ENCODE peak calls at places on chromosomes 12 and 14, in four cellular contexts. One of them, this sample, is unnamed.

GRCh38 chr12:44847403-44847802 is 28.7 kb downstream of the NELL2 start:
- DNase-seq in OCI-LY7: peak; percentile 53
- DNase-seq in stomach: no peak
- DNase-seq in neural progenitor cell: no peak
- DNase-seq in this sample: no peak

GRCh38 chr14:63663428-63664142 is 21.9 kb upstream of the WDR89 start:
- DNase-seq in OCI-LY7: peak; percentile 16
- DNase-seq in stomach: no peak
- DNase-seq in neural progenitor cell: no peak
- DNase-seq in this sample: no peak

GRCh38 chr12:119592232-119592631 is 1.3 kb upstream of the TMEM233 start:
- DNase-seq in OCI-LY7: no peak
- DNase-seq in stomach: no peak
- DNase-seq in neural progenitor cell: no peak
- DNase-seq in this sample: no peak

GRCh38 chr14:76575108-76575507 is 186.2 kb upstream of the VASH1 start:
- DNase-seq in OCI-LY7: no peak
- DNase-seq in stomach: no peak
- DNase-seq in neural progenitor cell: no peak
- DNase-seq in this sample: no peak

GRCh38 chr12:54587315-54587821 is 1.1 kb downstream of the PPP1R1A start:
- DNase-seq in OCI-LY7: no peak
- DNase-seq in stomach: peak; percentile 28
- DNase-seq in neural progenitor cell: no peak
- DNase-seq in this sample: no peak

GRCh38 chr14:56004807-56005579 is 113.2 kb upstream of the PELI2 start:
- DNase-seq in OCI-LY7: peak; percentile 2
- DNase-seq in stomach: peak; percentile 53
- DNase-seq in neural progenitor cell: peak; percentile 44
- DNase-seq in this sample: peak; percentile 77

GRCh38 chr12:62738611-62739010 is 196.3 kb downstream of the PPM1H start:
- DNase-seq in OCI-LY7: no peak
- DNase-seq in stomach: no peak
- DNase-seq in neural progenitor cell: no peak
- DNase-seq in this sample: no peak

GRCh38 chr14:81313200-81313599 is 86.9 kb downstream of the STON2 start:
- DNase-seq in OCI-LY7: no peak
- DNase-seq in stomach: no peak
- DNase-seq in neural progenitor cell: no peak
- DNase-seq in this sample: no peak

GRCh38 chr14:30131698-30132097 is 204.1 kb upstream of the PRKD1 start:
- DNase-seq in OCI-LY7: no peak
- DNase-seq in stomach: no peak
- DNase-seq in neural progenitor cell: no peak
- DNase-seq in this sample: no peak

GRCh38 chr14:106776395-106776983 is 1250.1 kb downstream of the TMEM121 start:
- DNase-seq in OCI-LY7: no peak
- DNase-seq in stomach: no peak
- DNase-seq in neural progenitor cell: no peak
- DNase-seq in this sample: no peak

GRCh38 chr14:68894123-68894522 is 85.0 kb downstream of the ACTN1 start:
- DNase-seq in OCI-LY7: no peak
- DNase-seq in stomach: no peak
- DNase-seq in neural progenitor cell: no peak
- DNase-seq in this sample: no peak

GRCh38 chr14:68894802-68895201 is 84.3 kb downstream of the ACTN1 start:
- DNase-seq in OCI-LY7: no peak
- DNase-seq in stomach: no peak
- DNase-seq in neural progenitor cell: no peak
- DNase-seq in this sample: no peak

GRCh38 chr14:68893566-68893965 is 85.5 kb downstream of the ACTN1 start:
- DNase-seq in OCI-LY7: no peak
- DNase-seq in stomach: no peak
- DNase-seq in neural progenitor cell: no peak
- DNase-seq in this sample: no peak

GRCh38 chr14:68891851-68892660 is 87.0 kb downstream of the ACTN1 start:
- DNase-seq in OCI-LY7: no peak
- DNase-seq in stomach: no peak
- DNase-seq in neural progenitor cell: no peak
- DNase-seq in this sample: no peak

GRCh38 chr14:68892961-68893360 is 86.1 kb downstream of the ACTN1 start:
- DNase-seq in OCI-LY7: no peak
- DNase-seq in stomach: no peak
- DNase-seq in neural progenitor cell: no peak
- DNase-seq in this sample: no peak
- H3K36me3 ChIP-seq in OCI-LY7: no peaks in the 10 kb centered on the region
- H3K36me3 ChIP-seq in stomach: peaks cover 99% of the 10 kb centered on the region
- H3K36me3 ChIP-seq in neural progenitor cell: no peaks in the 10 kb centered on the region
- H3K36me3 ChIP-seq in this sample: peaks cover 7% of the 10 kb centered on the region

DNA sequence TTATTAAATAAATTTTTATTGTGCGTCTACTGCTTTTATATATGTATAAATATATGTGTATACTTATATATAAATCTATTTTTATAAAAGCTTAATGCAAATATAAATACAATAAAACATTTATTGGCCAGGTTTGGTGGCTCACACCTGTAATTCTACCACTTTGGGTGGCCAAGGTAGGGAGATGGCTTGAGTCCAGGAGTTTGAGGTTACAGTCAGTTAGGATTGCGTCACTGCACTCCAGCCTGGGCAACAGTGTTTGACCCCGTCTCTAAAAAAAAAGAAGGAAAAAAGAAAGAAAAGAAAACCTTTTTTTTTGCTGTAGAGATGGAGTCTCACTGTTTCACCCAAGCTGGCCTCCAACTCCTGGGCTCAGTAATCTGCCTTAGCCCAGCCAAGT is 20.9 kb downstream of the ACTR6 start:
- DNase-seq in OCI-LY7: no peak
- DNase-seq in stomach: no peak
- DNase-seq in neural progenitor cell: no peak
- DNase-seq in this sample: no peak
- H3K36me3 ChIP-seq in OCI-LY7: peaks cover 77% of the 10 kb centered on the region
- H3K36me3 ChIP-seq in stomach: peaks cover 70% of the 10 kb centered on the region
- H3K36me3 ChIP-seq in neural progenitor cell: peaks cover 18% of the 10 kb centered on the region
- H3K36me3 ChIP-seq in this sample: no peaks in the 10 kb centered on the region

GRCh38 chr12:132723015-132723763 is 12.5 kb downstream of the PGAM5 start:
- DNase-seq in OCI-LY7: no peak
- DNase-seq in stomach: no peak
- DNase-seq in neural progenitor cell: no peak
- DNase-seq in this sample: no peak

GRCh38 chr12:132727091-132727794 is 16.6 kb downstream of the PGAM5 start:
- DNase-seq in OCI-LY7: no peak
- DNase-seq in stomach: no peak
- DNase-seq in neural progenitor cell: no peak
- DNase-seq in this sample: no peak

GRCh38 chr12:132723764-132724140 is 13.1 kb downstream of the PGAM5 start:
- DNase-seq in OCI-LY7: no peak
- DNase-seq in stomach: no peak
- DNase-seq in neural progenitor cell: no peak
- DNase-seq in this sample: no peak

GRCh38 chr12:132726386-132726785 is 15.7 kb downstream of the PGAM5 start:
- DNase-seq in OCI-LY7: no peak
- DNase-seq in stomach: no peak
- DNase-seq in neural progenitor cell: no peak
- DNase-seq in this sample: no peak

DNA sequence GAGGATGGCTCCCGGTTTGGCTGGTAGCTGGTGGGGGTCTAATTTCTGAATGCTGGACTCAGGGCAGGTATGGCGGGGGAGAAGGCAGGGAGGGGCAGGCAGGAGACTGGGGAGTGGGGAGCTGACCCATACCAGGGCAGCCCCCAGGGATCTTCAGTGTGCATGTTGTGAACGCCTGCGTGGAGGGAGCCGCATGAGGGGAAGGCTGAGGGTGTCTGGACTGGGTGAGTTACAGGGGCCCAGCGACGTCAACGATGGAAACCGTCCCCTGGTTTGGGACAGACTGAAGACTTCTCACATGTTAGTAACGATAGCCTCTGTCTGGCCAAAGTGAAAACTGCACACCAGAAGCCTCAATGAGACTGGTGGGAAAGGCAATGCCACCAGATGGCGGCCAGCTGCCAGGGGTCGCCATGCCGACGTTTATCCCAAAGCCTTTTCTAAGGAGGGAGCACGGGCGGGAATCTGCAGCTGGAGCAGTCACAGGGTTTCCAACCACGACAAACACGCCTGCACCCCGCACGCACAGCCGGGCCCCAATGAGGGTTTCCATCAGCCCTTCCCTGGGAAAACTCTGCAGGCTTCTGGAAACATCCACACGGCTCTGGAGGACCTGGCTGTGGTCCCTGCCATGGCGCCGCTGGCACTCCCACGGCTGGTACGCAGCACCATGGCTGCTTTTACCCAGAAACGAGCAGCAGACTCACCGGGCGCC is 14.0 kb downstream of the PGAM5 start:
- DNase-seq in OCI-LY7: no peak
- DNase-seq in stomach: no peak
- DNase-seq in neural progenitor cell: no peak
- DNase-seq in this sample: no peak
- H3K36me3 ChIP-seq in OCI-LY7: peaks cover 94% of the 10 kb centered on the region
- H3K36me3 ChIP-seq in stomach: peaks cover 97% of the 10 kb centered on the region
- H3K36me3 ChIP-seq in neural progenitor cell: no peaks in the 10 kb centered on the region
- H3K36me3 ChIP-seq in this sample: peaks cover 5% of the 10 kb centered on the region

DNA sequence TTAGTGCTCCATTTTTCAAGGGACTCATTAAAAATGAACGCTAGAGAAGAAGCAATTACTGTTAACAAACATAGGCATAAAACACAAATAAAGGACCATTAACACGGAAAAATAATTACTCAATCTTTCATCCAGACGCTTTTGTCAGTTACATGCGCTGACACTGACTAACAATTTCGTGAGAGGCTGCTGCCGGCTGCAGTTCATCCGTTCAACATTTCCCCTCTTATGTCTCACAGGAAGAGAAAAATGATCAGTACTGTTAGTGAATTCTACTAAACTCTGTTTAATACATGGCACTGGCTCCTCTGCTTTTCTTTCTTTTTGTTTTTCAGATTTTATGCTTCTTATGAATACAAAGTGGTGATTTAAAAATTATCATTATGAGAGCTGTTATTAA is 472.7 kb upstream of the FLRT2 start:
- DNase-seq in OCI-LY7: no peak
- DNase-seq in stomach: no peak
- DNase-seq in neural progenitor cell: no peak
- DNase-seq in this sample: no peak
- H3K36me3 ChIP-seq in OCI-LY7: no peaks in the 10 kb centered on the region
- H3K36me3 ChIP-seq in stomach: no peaks in the 10 kb centered on the region
- H3K36me3 ChIP-seq in neural progenitor cell: no peaks in the 10 kb centered on the region
- H3K36me3 ChIP-seq in this sample: no peaks in the 10 kb centered on the region

DNA sequence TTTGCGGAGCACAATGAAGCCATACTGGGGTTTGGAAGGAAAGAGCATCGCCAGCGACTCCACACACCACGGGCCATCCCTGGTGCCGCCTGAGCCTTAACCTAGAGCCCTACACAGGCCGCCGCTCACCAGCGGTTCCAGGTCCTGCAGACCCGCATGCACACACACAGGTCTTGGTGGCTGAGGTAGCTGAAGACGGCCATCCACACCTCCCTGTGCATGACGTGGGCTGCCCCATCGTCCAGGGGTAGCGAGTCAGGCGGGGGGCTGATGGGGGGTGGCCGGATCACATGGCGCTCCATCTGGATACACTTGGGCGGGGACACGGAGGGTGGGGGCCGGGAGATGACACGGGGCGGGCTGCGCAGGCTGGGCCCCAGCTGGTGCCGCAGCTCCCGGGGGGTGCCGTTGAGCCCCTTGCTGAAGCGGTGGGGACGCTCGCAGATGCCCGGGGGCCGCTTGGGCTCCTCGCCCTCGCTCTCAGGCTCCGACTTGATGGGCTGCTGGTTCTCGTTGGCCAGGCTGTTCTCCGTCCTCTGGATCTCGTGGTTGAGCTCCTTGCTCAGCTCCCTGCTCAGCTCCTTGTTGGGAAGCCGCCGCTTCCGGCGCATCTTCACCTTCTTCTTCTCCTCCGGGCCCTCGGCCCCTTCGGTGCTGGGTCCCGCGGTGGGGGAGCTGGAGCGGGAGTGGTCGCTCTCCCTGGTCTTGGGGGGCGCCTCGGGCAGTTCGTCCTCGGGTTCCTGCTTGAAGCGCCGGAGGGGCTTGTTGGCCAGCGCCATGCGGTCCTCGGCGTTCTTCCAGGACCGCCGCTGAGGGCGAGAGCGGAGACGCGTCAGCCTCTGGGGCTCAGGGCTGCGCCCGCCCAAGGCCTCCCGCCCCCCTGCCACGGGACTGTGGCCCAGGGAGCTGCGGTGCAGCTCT is 42.4 kb downstream of the RNF34 start:
- DNase-seq in OCI-LY7: no peak
- DNase-seq in stomach: no peak
- DNase-seq in neural progenitor cell: no peak
- DNase-seq in this sample: no peak
- H3K36me3 ChIP-seq in OCI-LY7: peaks cover 92% of the 10 kb centered on the region
- H3K36me3 ChIP-seq in stomach: peaks cover 82% of the 10 kb centered on the region
- H3K36me3 ChIP-seq in neural progenitor cell: peaks cover 11% of the 10 kb centered on the region
- H3K36me3 ChIP-seq in this sample: peaks cover 3% of the 10 kb centered on the region

GRCh38 chr14:104718147-104718546 is 5.9 kb upstream of the ADSS1 start:
- DNase-seq in OCI-LY7: no peak
- DNase-seq in stomach: no peak
- DNase-seq in neural progenitor cell: no peak
- DNase-seq in this sample: no peak
- H3K36me3 ChIP-seq in OCI-LY7: peaks cover 4% of the 10 kb centered on the region
- H3K36me3 ChIP-seq in stomach: peaks cover 77% of the 10 kb centered on the region
- H3K36me3 ChIP-seq in neural progenitor cell: no peaks in the 10 kb centered on the region
- H3K36me3 ChIP-seq in this sample: no peaks in the 10 kb centered on the region